ENCODE peak calls at places on chromosomes 6 and 20, in four cellular contexts. Y is cardiac muscle cell; V is activated T-helper 9 cell treated with anti-CD3 and anti-CD28 coated beads, Interleukin-2, amount 50 U/mL, for 16 hours; I is pancreas. G is an unnamed sample.

GRCh38 chr20:62605236-62605948 is 36.9 kb upstream of the SLCO4A1 start:
- DNase-seq in I (peak), V (no peak), Y (no peak), G (no peak)

GRCh38 chr6:142819603-142820335 is 125.2 kb downstream of the HIVEP2 start:
- DNase-seq in I (no peak), Y (peak), V (peak), G (no peak)

GRCh38 chr6:26284537-26285142 is 80.4 kb upstream of the BTN3A2 start:
- DNase-seq in V (peak), Y (peak), I (peak), G (peak)

GRCh38 chr20:64232794-64233193 is 22.8 kb upstream of the PCMTD2 start:
- DNase-seq in V (no peak), Y (no peak), I (peak), G (no peak)

GRCh38 chr6:84065718-84066290 is 32.2 kb downstream of the MRAP2 start:
- DNase-seq in I (no peak), V (no peak), Y (peak), G (peak)

GRCh38 chr6:100886078-100886477 is 4.9 kb upstream of the ASCC3 start:
- DNase-seq in V (no peak), I (no peak), Y (peak), G (peak)

GRCh38 chr6:141351721-141352120 is 781.0 kb upstream of the GJE1 start:
- DNase-seq in Y (no peak), I (no peak), V (no peak), G (no peak)

GRCh38 chr20:17972121-17972520 is 3.3 kb downstream of the MGME1 start:
- DNase-seq in I (no peak), V (no peak), Y (peak), G (peak)

GRCh38 chr6:112300888-112301287 is 46.2 kb upstream of the RFPL4B start:
- DNase-seq in Y (no peak), V (no peak), I (no peak), G (no peak)

GRCh38 chr6:13217206-13217905 is 111.0 kb downstream of the TBC1D7 start:
- DNase-seq in Y (peak), V (no peak), I (no peak), G (peak)

GRCh38 chr6:170076466-170077165 is 214.3 kb downstream of the DLL1 start:
- DNase-seq in V (no peak), Y (no peak), I (no peak), G (no peak)